ENCODE peak calls at places on chromosomes 7 and 10, in six cellular contexts. One of them, this sample, is unnamed.

GRCh38 chr7:11552676-11553075 is 279.3 kb downstream of the THSD7A start:
- DNase-seq in HepG2: no peak
- DNase-seq in cardiac fibroblast: no peak
- DNase-seq in AG10803: no peak
- DNase-seq in GM13977: no peak
- DNase-seq in HEK293T: no peak
- DNase-seq in this sample: no peak

GRCh38 chr10:98956576-98957260 is 278.9 kb downstream of the HPSE2 start:
- DNase-seq in HepG2: no peak
- DNase-seq in AG10803: peak; percentile 13
- DNase-seq in cardiac fibroblast: no peak
- DNase-seq in HEK293T: no peak
- DNase-seq in GM13977: no peak
- DNase-seq in this sample: peak; percentile 43

GRCh38 chr10:122296363-122297120 is 25.4 kb downstream of the BTBD16 start:
- DNase-seq in AG10803: no peak
- DNase-seq in GM13977: no peak
- DNase-seq in HEK293T: no peak
- DNase-seq in HepG2: no peak
- DNase-seq in cardiac fibroblast: no peak
- DNase-seq in this sample: no peak

GRCh38 chr7:27141591-27142561 is 1.6 kb downstream of the HOXA5 start:
- DNase-seq in HepG2: peak; percentile 63
- DNase-seq in AG10803: no peak
- DNase-seq in GM13977: no peak
- DNase-seq in HEK293T: no peak
- DNase-seq in cardiac fibroblast: no peak
- DNase-seq in this sample: peak; percentile 23

GRCh38 chr7:22578048-22578770 is 78.2 kb upstream of the STEAP1B start:
- DNase-seq in AG10803: peak; percentile 94
- DNase-seq in HepG2: no peak
- DNase-seq in GM13977: no peak
- DNase-seq in cardiac fibroblast: peak; percentile 89
- DNase-seq in HEK293T: no peak
- DNase-seq in this sample: peak; percentile 82

GRCh38 chr7:151011097-151011409 is 13.2 kb downstream of the ATG9B start:
- DNase-seq in cardiac fibroblast: no peak
- DNase-seq in GM13977: no peak
- DNase-seq in HEK293T: no peak
- DNase-seq in AG10803: no peak
- DNase-seq in HepG2: no peak
- DNase-seq in this sample: no peak

GRCh38 chr10:101367569-101368453 is 13.8 kb downstream of the BTRC start:
- DNase-seq in HEK293T: no peak
- DNase-seq in cardiac fibroblast: peak; percentile 61
- DNase-seq in GM13977: no peak
- DNase-seq in AG10803: peak; percentile 48
- DNase-seq in HepG2: no peak
- DNase-seq in this sample: peak; percentile 93

GRCh38 chr7:151566897-151567320 is 47.2 kb upstream of the RHEB start:
- DNase-seq in HepG2: no peak
- DNase-seq in AG10803: peak; percentile 85
- DNase-seq in HEK293T: no peak
- DNase-seq in cardiac fibroblast: peak; percentile 75
- DNase-seq in GM13977: no peak
- DNase-seq in this sample: peak; percentile 76

GRCh38 chr10:114286971-114287370 is 47.9 kb downstream of the VWA2 start:
- DNase-seq in cardiac fibroblast: no peak
- DNase-seq in AG10803: no peak
- DNase-seq in HEK293T: no peak
- DNase-seq in GM13977: no peak
- DNase-seq in HepG2: no peak
- DNase-seq in this sample: no peak

GRCh38 chr10:93417886-93418285 is 64.2 kb downstream of the MYOF start:
- DNase-seq in GM13977: no peak
- DNase-seq in AG10803: no peak
- DNase-seq in HepG2: no peak
- DNase-seq in HEK293T: no peak
- DNase-seq in cardiac fibroblast: no peak
- DNase-seq in this sample: no peak

GRCh38 chr10:69500864-69501468 is 49.7 kb downstream of the TSPAN15 start:
- DNase-seq in GM13977: no peak
- DNase-seq in HEK293T: no peak
- DNase-seq in AG10803: no peak
- DNase-seq in cardiac fibroblast: no peak
- DNase-seq in HepG2: no peak
- DNase-seq in this sample: no peak

GRCh38 chr7:936131-937054 is 18.1 kb downstream of the ADAP1 start:
- DNase-seq in GM13977: peak; percentile 91
- DNase-seq in AG10803: no peak
- DNase-seq in HepG2: no peak
- DNase-seq in HEK293T: no peak
- DNase-seq in cardiac fibroblast: no peak
- DNase-seq in this sample: peak; percentile 13

This sample was measured in fibroblast of lung.